ENCODE peak calls at places on chromosomes 16 and 17, in four cellular contexts. V is GM12878, I is WTC11, G is K562. W is an unnamed sample.

GRCh38 chr16:19130852-19131808 is 17.4 kb downstream of the ITPRIPL2 start:
- DNase-seq in V (no peak), I (no peak), G (no peak), W (no peak)

GRCh38 chr16:3195975-3196374 is 8.0 kb downstream of the OR1F1 start:
- DNase-seq in V (no peak), I (no peak), G (no peak), W (peak; percentile 33)

GRCh38 chr17:64255764-64256163 is 7.3 kb downstream of the TEX2 start:
- DNase-seq in V (no peak), I (no peak), G (no peak), W (no peak)

GRCh38 chr17:13583996-13584700 is 17.6 kb downstream of the HS3ST3A1 start:
- DNase-seq in V (no peak), I (no peak), G (no peak), W (no peak)

GRCh38 chr17:4214142-4214541 is 49.6 kb downstream of the ANKFY1 start:
- DNase-seq in V (no peak), I (no peak), G (no peak), W (no peak)

GRCh38 chr17:69428252-69428980 is 13.9 kb downstream of the MAP2K6 start:
- DNase-seq in V (no peak), I (no peak), G (no peak), W (no peak)

GRCh38 chr17:77427471-77427991 is 286.8 kb downstream of the SEC14L1 start:
- DNase-seq in V (no peak), I (no peak), G (peak; percentile 47), W (no peak)

GRCh38 chr17:48055531-48056245 is 7.5 kb downstream of the NFE2L1 start:
- DNase-seq in V (peak; percentile 38), I (peak; percentile 77), G (no peak), W (no peak)

GRCh38 chr16:69112285-69113129 is 7.1 kb downstream of the HAS3 start:
- DNase-seq in V (no peak), I (peak; percentile 89), G (peak; percentile 78), W (peak; percentile 62)

GRCh38 chr16:89895482-89896250 is 22.3 kb downstream of the TCF25 start:
- DNase-seq in V (no peak), I (no peak), G (no peak), W (no peak)

GRCh38 chr16:3513892-3514600 is 13.2 kb downstream of the CLUAP1 start:
- DNase-seq in V (no peak), I (no peak), G (no peak), W (peak; percentile 20)

GRCh38 chr17:41868568-41868967 is 3.3 kb upstream of the KLHL11 start:
- DNase-seq in V (no peak), I (no peak), G (no peak), W (no peak)

GRCh38 chr17:77058016-77058415 is 82.8 kb upstream of the SEC14L1 start:
- DNase-seq in V (no peak), I (no peak), G (no peak), W (peak; percentile 37)

GRCh38 chr17:75864448-75864871 is 9.3 kb upstream of the WBP2 start:
- DNase-seq in V (peak; percentile 77), I (no peak), G (peak; percentile 38), W (no peak)

GRCh38 chr17:61458491-61459433 is 6.5 kb downstream of the TBX4 start:
- DNase-seq in V (no peak), I (no peak), G (no peak), W (no peak)

GRCh38 chr17:44607836-44608690 is 48.2 kb upstream of the MEIOC start:
- DNase-seq in V (no peak), I (peak; percentile 71), G (no peak), W (peak; percentile 20)

GRCh38 chr17:45794840-45795239 is 10.7 kb downstream of the CRHR1 start:
- DNase-seq in V (no peak), I (peak; percentile 56), G (peak; percentile 26), W (no peak)

GRCh38 chr17:55086635-55087058 is 118.1 kb downstream of the STXBP4 start:
- DNase-seq in V (no peak), I (no peak), G (no peak), W (no peak)

GRCh38 chr17:36696805-36697204 is 95.4 kb downstream of the MRM1 start:
- DNase-seq in V (no peak), I (no peak), G (no peak), W (no peak)

GRCh38 chr16:57589374-57589773 is 39.1 kb upstream of the ADGRG1 start:
- DNase-seq in V (peak; percentile 24), I (no peak), G (no peak), W (no peak)

GRCh38 chr17:57927048-57927723 is 28.0 kb downstream of the CUEDC1 start:
- DNase-seq in V (no peak), I (no peak), G (no peak), W (no peak)

GRCh38 chr17:48804936-48805411 is 12.1 kb downstream of the TTLL6 start:
- DNase-seq in V (no peak), I (peak; percentile 94), G (peak; percentile 84), W (peak; percentile 63)

GRCh38 chr17:74020522-74020921 is 183.0 kb upstream of the RPL38 start:
- DNase-seq in V (no peak), I (no peak), G (no peak), W (no peak)

GRCh38 chr17:46793541-46793940 is 25.0 kb downstream of the WNT3 start:
- DNase-seq in V (no peak), I (no peak), G (no peak), W (no peak)

GRCh38 chr17:9935408-9935807 is 30.3 kb upstream of the RCVRN start:
- DNase-seq in V (no peak), I (no peak), G (no peak), W (no peak)

GRCh38 chr17:4335185-4335584 is 31.3 kb downstream of the UBE2G1 start:
- DNase-seq in V (no peak), I (no peak), G (no peak), W (no peak)

GRCh38 chr17:75810216-75810615 is 25.6 kb downstream of the UNK start:
- DNase-seq in V (no peak), I (no peak), G (peak; percentile 62), W (no peak)

GRCh38 chr17:42221886-42222745 is 27.8 kb upstream of the GHDC start:
- DNase-seq in V (no peak), I (peak; percentile 61), G (peak; percentile 48), W (peak; percentile 56)

GRCh38 chr16:57929250-57929649 is 41.7 kb downstream of the CNGB1 start:
- DNase-seq in V (no peak), I (no peak), G (no peak), W (no peak)

GRCh38 chr17:4540224-4541040 is 14.8 kb downstream of the MYBBP1A start:
- DNase-seq in V (no peak), I (peak; percentile 51), G (peak; percentile 38), W (peak; percentile 59)

GRCh38 chr16:54194008-54194731 is 92.4 kb downstream of the IRX3 start:
- DNase-seq in V (no peak), I (peak; percentile 36), G (peak; percentile 13), W (no peak)
- TF ChIP-seq NR2C2 in V (no peak), I (no peak), G (no peak), W (no peak)

GRCh38 chr16:84874983-84875382 is 55.2 kb downstream of the CRISPLD2 start:
- DNase-seq in V (no peak), I (no peak), G (no peak), W (no peak)

GRCh38 chr16:84874004-84874435 is 54.2 kb downstream of the CRISPLD2 start:
- DNase-seq in V (no peak), I (no peak), G (no peak), W (no peak)

GRCh38 chr16:84876873-84877606 is 57.3 kb downstream of the CRISPLD2 start:
- DNase-seq in V (no peak), I (no peak), G (no peak), W (no peak)

GRCh38 chr16:84875846-84876245 is 56.1 kb downstream of the CRISPLD2 start:
- DNase-seq in V (no peak), I (no peak), G (no peak), W (peak; percentile 25)

GRCh38 chr16:84874553-84874952 is 54.8 kb downstream of the CRISPLD2 start:
- DNase-seq in V (no peak), I (no peak), G (no peak), W (no peak)
- TF ChIP-seq NR2C2 in V (no peak), I (no peak), G (no peak), W (no peak)

GRCh38 chr17:19753661-19754463 is 5.8 kb upstream of the ALDH3A1 start:
- DNase-seq in V (no peak), I (no peak), G (no peak), W (no peak)

GRCh38 chr17:19750835-19751234 is 2.7 kb upstream of the ALDH3A1 start:
- DNase-seq in V (no peak), I (no peak), G (no peak), W (no peak)

GRCh38 chr17:19752216-19753048 is 4.3 kb upstream of the ALDH3A1 start:
- DNase-seq in V (no peak), I (no peak), G (no peak), W (no peak)

GRCh38 chr17:19755392-19755791 is 7.3 kb upstream of the ALDH3A1 start:
- DNase-seq in V (no peak), I (no peak), G (no peak), W (no peak)

DNA sequence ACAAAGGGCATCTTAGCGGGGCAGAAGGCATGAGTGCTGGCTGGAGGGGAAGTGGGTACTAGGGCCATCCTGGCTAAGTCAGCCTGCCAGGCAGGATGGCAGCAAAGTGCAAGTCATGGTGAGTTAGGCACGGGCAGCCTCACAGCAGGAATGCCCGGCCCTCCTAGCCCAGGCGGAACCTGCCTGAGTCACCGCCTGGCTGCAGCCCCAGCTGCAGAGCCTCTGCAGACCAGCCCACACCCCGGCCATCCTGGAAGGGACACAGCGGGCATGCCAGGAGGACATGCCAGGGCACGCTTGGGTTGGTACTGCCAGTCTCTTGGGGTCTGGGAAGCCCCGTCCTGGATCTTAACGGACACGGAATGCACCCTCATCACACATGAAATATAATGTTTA is 4.9 kb upstream of the ALDH3A1 start:
- DNase-seq in V (no peak), I (no peak), G (no peak), W (no peak)
- TF ChIP-seq NR2C2 in V (no peak), I (no peak), G (no peak), W (no peak)

GRCh38 chr17:16477255-16477654 is 14.7 kb downstream of the LRRC75A start:
- DNase-seq in V (no peak), I (no peak), G (no peak), W (peak; percentile 38)
- TF ChIP-seq NR2C2 in V (no peak), I (no peak), G (no peak), W (no peak)

GRCh38 chr16:48901712-48902374 is 291.9 kb upstream of the N4BP1 start:
- DNase-seq in V (no peak), I (peak; percentile 16), G (no peak), W (no peak)
- TF ChIP-seq NR2C2 in V (no peak), I (no peak), G (no peak), W (no peak)

DNA sequence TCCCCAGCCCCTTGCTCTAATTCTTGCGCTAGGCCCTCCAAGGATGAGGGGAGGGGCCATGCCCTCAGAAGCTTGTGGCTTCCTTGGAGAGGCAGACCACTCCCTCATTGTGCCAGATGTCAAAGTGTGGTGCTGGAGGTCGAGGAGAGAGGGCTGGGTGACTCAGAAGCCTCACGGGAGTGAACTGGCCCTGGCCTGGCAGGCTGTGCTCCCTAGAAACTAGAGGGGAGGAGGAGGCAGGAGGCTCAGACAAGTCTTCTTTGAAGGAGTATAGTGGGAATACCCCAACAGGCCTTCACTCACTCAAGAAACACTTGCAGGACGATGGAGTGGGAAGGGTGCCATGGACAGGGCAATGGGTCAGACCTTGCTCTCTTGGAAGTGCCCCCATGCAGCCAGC is 18.5 kb downstream of the ANKRD40 start:
- DNase-seq in V (no peak), I (no peak), G (peak; percentile 31), W (no peak)
- TF ChIP-seq NR2C2 in V (no peak), I (no peak), G (no peak), W (no peak)

W was measured in HepG2.